ENCODE peak calls at places on chromosome 6, in seven cellular contexts. N is Peyer's patch, H is H7, B is adrenal gland, L is brain microvascular endothelial cell, F is cardiac muscle cell, O is PC-3. K is an unnamed sample.

GRCh38 chr6:134446228-134446848 is 128.4 kb upstream of the SGK1 start:
- DNase-seq in N (no peak), F (peak; percentile 59), L (no peak), O (no peak), B (no peak), H (no peak), K (no peak)

GRCh38 chr6:74879234-74879633 is 326.6 kb downstream of the COL12A1 start:
- DNase-seq in L (peak; percentile 61), F (peak; percentile 90), N (no peak), H (no peak), O (peak; percentile 31), B (no peak), K (no peak)

GRCh38 chr6:165883851-165884640 is 221.0 kb upstream of the PDE10A start:
- DNase-seq in B (peak; percentile 15), N (no peak), F (peak; percentile 22), H (no peak), L (peak; percentile 57), O (peak; percentile 26), K (no peak)

GRCh38 chr6:33007831-33008395 is 1.5 kb downstream of the HLA-DOA start:
- DNase-seq in F (no peak), B (no peak), L (no peak), O (no peak), N (no peak), H (no peak), K (no peak)

GRCh38 chr6:5126214-5126613 is 41.1 kb downstream of the PPP1R3G start:
- DNase-seq in H (peak; percentile 50), O (no peak), B (no peak), N (no peak), L (peak; percentile 84), F (peak; percentile 82), K (no peak)

GRCh38 chr6:125117818-125118217 is 35.8 kb upstream of the TPD52L1 start:
- DNase-seq in N (no peak), O (no peak), F (no peak), L (peak; percentile 14), H (no peak), B (no peak), K (no peak)

GRCh38 chr6:164532546-164533362 is 776.7 kb downstream of the C6orf118 start:
- DNase-seq in L (no peak), B (no peak), O (no peak), H (peak; percentile 41), F (no peak), N (no peak), K (no peak)

GRCh38 chr6:154392561-154392960 is 36.0 kb upstream of the IPCEF1 start:
- DNase-seq in F (no peak), B (no peak), O (no peak), L (no peak), H (no peak), N (no peak), K (no peak)

GRCh38 chr6:13239530-13240455 is 88.5 kb downstream of the TBC1D7 start:
- DNase-seq in N (no peak), L (no peak), O (no peak), F (peak; percentile 40), H (no peak), B (no peak), K (no peak)

GRCh38 chr6:47303861-47304260 is 5.8 kb downstream of the TNFRSF21 start:
- DNase-seq in L (no peak), B (no peak), F (no peak), O (no peak), H (no peak), N (no peak), K (no peak)

GRCh38 chr6:169145476-169145875 is 108.2 kb downstream of the THBS2 start:
- DNase-seq in N (no peak), L (no peak), H (no peak), B (no peak), O (no peak), F (no peak), K (no peak)

GRCh38 chr6:82980086-82980485 is 85.6 kb downstream of the UBE3D start:
- DNase-seq in N (no peak), F (peak; percentile 61), H (no peak), B (no peak), L (no peak), O (peak; percentile 69), K (no peak)

GRCh38 chr6:30819287-30819917 is 64.9 kb upstream of the DDR1 start:
- DNase-seq in N (no peak), F (no peak), O (peak; percentile 51), B (no peak), H (no peak), L (no peak), K (no peak)

GRCh38 chr6:150293423-150294280 is 75.2 kb upstream of the IYD start:
- DNase-seq in N (peak; percentile 49), F (peak; percentile 52), O (peak; percentile 70), B (peak; percentile 23), L (peak; percentile 71), H (no peak), K (no peak)

GRCh38 chr6:6230286-6230685 is 90.2 kb downstream of the F13A1 start:
- DNase-seq in N (peak; percentile 85), F (no peak), O (no peak), L (no peak), B (no peak), H (no peak), K (peak; percentile 29)

DNA sequence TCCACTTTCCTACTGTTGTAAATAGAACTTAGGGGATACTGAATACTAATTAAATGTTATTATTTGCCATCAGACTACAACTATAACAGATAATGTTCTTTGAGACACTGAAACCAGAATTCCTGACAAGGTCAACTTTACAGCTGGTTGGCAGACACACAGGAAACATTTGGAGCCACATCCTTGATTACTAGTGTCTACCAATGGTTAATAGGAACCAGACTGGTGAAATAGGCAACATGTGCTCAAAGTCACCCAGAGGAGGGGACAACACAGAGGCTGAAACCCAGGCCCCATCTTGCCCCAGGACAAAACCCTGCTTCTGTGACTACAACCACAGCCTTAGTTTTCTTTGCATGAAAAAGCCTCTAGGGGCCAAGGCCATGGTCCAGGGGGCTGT is 47.8 kb upstream of the NT5E start:
- DNase-seq in O (no peak), B (no peak), F (no peak), N (no peak), H (no peak), L (no peak), K (no peak)
- H3K4me3 ChIP-seq in O (no peak overlapping the region), B (no peak overlapping the region), F (no peak overlapping the region), N (no peak overlapping the region), H (no peak overlapping the region), L (no peak overlapping the region), K (no peak overlapping the region)

GRCh38 chr6:44511126-44511525 is 123.6 kb downstream of the CDC5L start:
- DNase-seq in F (no peak), L (no peak), N (no peak), H (no peak), B (no peak), O (no peak), K (no peak)

GRCh38 chr6:44504321-44504761 is 116.8 kb downstream of the CDC5L start:
- DNase-seq in O (no peak), F (no peak), L (no peak), N (no peak), H (no peak), B (peak; percentile 53), K (no peak)

GRCh38 chr6:44507014-44507413 is 119.5 kb downstream of the CDC5L start:
- DNase-seq in F (no peak), L (no peak), H (no peak), B (no peak), O (no peak), N (no peak), K (no peak)

GRCh38 chr6:44505751-44506150 is 118.2 kb downstream of the CDC5L start:
- DNase-seq in B (no peak), H (no peak), F (no peak), O (no peak), N (no peak), L (no peak), K (no peak)

DNA sequence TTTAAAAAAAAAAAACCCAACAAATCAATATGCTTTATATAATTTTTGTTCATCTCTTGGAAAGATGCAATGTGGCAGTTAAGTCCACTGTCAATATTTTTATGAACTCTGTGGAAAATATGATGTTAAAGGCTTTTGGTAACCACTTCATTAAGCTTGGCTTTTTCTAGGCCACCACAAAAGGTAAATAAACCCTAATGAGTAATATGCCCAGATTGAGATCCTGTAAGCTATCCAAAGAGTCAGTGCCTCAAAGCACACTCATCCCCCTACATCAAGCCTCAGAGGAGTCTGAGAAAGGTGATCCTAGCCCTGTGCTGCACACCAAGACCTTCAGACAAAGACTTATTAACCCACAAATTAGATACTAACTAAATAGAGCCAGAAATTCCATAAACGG is 121.1 kb downstream of the CDC5L start:
- DNase-seq in H (no peak), O (peak; percentile 73), N (no peak), L (no peak), F (no peak), B (no peak), K (no peak)
- H3K4me3 ChIP-seq in H (no peak overlapping the region), O (no peak overlapping the region), N (no peak overlapping the region), L (no peak overlapping the region), F (no peak overlapping the region), B (no peak overlapping the region), K (no peak overlapping the region)

GRCh38 chr6:167549187-167549586 is 224.3 kb downstream of the TTLL2 start:
- DNase-seq in F (no peak), H (peak; percentile 25), O (no peak), B (no peak), N (no peak), L (no peak), K (no peak)
- H3K4me3 ChIP-seq in F (no peak overlapping the region), H (no peak overlapping the region), O (no peak overlapping the region), B (no peak overlapping the region), N (no peak overlapping the region), L (no peak overlapping the region), K (no peak overlapping the region)

GRCh38 chr6:42140756-42141602 is 1.4 kb downstream of the C6orf132 start:
- DNase-seq in F (peak; percentile 40), B (peak; percentile 92), N (peak; percentile 65), H (no peak), L (no peak), O (no peak), K (no peak)
- H3K4me3 ChIP-seq in F (no peak overlapping the region), B (no peak overlapping the region), N (no peak overlapping the region), H (peak overlapping the region; percentile 71), L (peak overlapping the region; percentile 70), O (peak overlapping the region; percentile 89), K (no peak overlapping the region)

GRCh38 chr6:118476554-118476953 is 71.5 kb upstream of the PLN start:
- DNase-seq in B (no peak), L (no peak), H (no peak), O (no peak), F (no peak), N (no peak), K (no peak)
- H3K4me3 ChIP-seq in B (no peak overlapping the region), L (no peak overlapping the region), H (no peak overlapping the region), O (no peak overlapping the region), F (no peak overlapping the region), N (no peak overlapping the region), K (no peak overlapping the region)